ENCODE peak calls at places on chromosomes 5 and 9, in four cellular contexts. One of them, this sample, is unnamed.

GRCh38 chr5:624951-625230 is 12.8 kb downstream of the CEP72 start:
- DNase-seq in H9: no peak
- DNase-seq in MV-4-11: no peak
- DNase-seq in naive thymus-derived CD8-positive, alpha-beta T cell: peak
- DNase-seq in this sample: no peak

GRCh38 chr9:115262952-115263351 is 145.0 kb upstream of the TNC start:
- DNase-seq in H9: no peak
- DNase-seq in MV-4-11: no peak
- DNase-seq in naive thymus-derived CD8-positive, alpha-beta T cell: no peak
- DNase-seq in this sample: no peak

GRCh38 chr5:175321927-175322532 is 122.0 kb downstream of the DRD1 start:
- DNase-seq in H9: peak
- DNase-seq in MV-4-11: peak
- DNase-seq in naive thymus-derived CD8-positive, alpha-beta T cell: no peak
- DNase-seq in this sample: no peak

GRCh38 chr5:124906339-124907097 is 160.1 kb upstream of the ZNF608 start:
- DNase-seq in H9: no peak
- DNase-seq in MV-4-11: peak
- DNase-seq in naive thymus-derived CD8-positive, alpha-beta T cell: no peak
- DNase-seq in this sample: no peak

GRCh38 chr9:95092321-95093072 is 225.0 kb downstream of the FANCC start:
- DNase-seq in H9: no peak
- DNase-seq in MV-4-11: peak
- DNase-seq in naive thymus-derived CD8-positive, alpha-beta T cell: peak
- DNase-seq in this sample: no peak

GRCh38 chr9:98057095-98057799 is 715 bp downstream of the NANS start:
- DNase-seq in H9: no peak
- DNase-seq in MV-4-11: no peak
- DNase-seq in naive thymus-derived CD8-positive, alpha-beta T cell: peak
- DNase-seq in this sample: no peak

GRCh38 chr9:32378496-32378895 is 5.9 kb upstream of the ACO1 start:
- DNase-seq in H9: peak
- DNase-seq in MV-4-11: peak
- DNase-seq in naive thymus-derived CD8-positive, alpha-beta T cell: no peak
- DNase-seq in this sample: no peak

GRCh38 chr9:135085830-135086546 is 1.5 kb upstream of the OLFM1 start:
- DNase-seq in H9: peak
- DNase-seq in MV-4-11: no peak
- DNase-seq in naive thymus-derived CD8-positive, alpha-beta T cell: no peak
- DNase-seq in this sample: no peak

GRCh38 chr9:37903581-37903830 is 421 bp downstream of the SLC25A51 start:
- DNase-seq in H9: peak
- DNase-seq in MV-4-11: peak
- DNase-seq in naive thymus-derived CD8-positive, alpha-beta T cell: no peak
- DNase-seq in this sample: peak

GRCh38 chr5:172943283-172943841 is 15.9 kb upstream of the RPL26L1 start:
- DNase-seq in H9: peak
- DNase-seq in MV-4-11: no peak
- DNase-seq in naive thymus-derived CD8-positive, alpha-beta T cell: no peak
- DNase-seq in this sample: no peak

This sample was measured in vagina.